ENCODE peak calls at places on chromosomes 2 and 18, in seven cellular contexts. X is stimulated activated CD8-positive, alpha-beta memory T cell treated with anti-CD3 and anti-CD28 coated beads, Interleukin-7, amount 100 ng/mL, for 24 hours; M is stimulated activated CD4-positive, alpha-beta T cell treated with anti-CD3 and anti-CD28 coated beads, TNF-alpha, amount 100 ng/mL, for 4 hours; A is NCI-H345; W is A172; Q is left cardiac atrium; I is activated T-cell treated with anti-CD3 and anti-CD28 coated beads, Interleukin-2, amount 50 U/mL, for 1 hour. O is an unnamed sample.

GRCh38 chr18:52991246-52991645 is 651.2 kb downstream of the DCC start:
- DNase-seq in X (no peak), M (no peak), A (no peak), W (no peak), Q (no peak), I (no peak), O (no peak)

GRCh38 chr2:169661263-169661662 is 32.9 kb downstream of the CFAP210 start:
- DNase-seq in X (no peak), M (no peak), A (no peak), W (no peak), Q (no peak), I (no peak), O (no peak)

GRCh38 chr18:13621886-13622619 is 104.3 kb downstream of the FAM210A start:
- DNase-seq in X (no peak), M (no peak), A (no peak), W (no peak), Q (no peak), I (no peak), O (no peak)

GRCh38 chr2:19362652-19363473 is 4.4 kb upstream of the OSR1 start:
- DNase-seq in X (no peak), M (no peak), A (peak; percentile 89), W (peak; percentile 84), Q (peak; percentile 82), I (peak; percentile 52), O (peak; percentile 88)

GRCh38 chr2:228102949-228103348 is 78.5 kb downstream of the SPHKAP start:
- DNase-seq in X (no peak), M (no peak), A (no peak), W (no peak), Q (no peak), I (no peak), O (no peak)

GRCh38 chr2:74424139-74424992 is 2.8 kb downstream of the WDR54 start:
- DNase-seq in X (no peak), M (no peak), A (no peak), W (no peak), Q (no peak), I (no peak), O (no peak)

GRCh38 chr2:202376460-202377307 is 557 bp downstream of the BMPR2 start:
- DNase-seq in X (peak; percentile 4), M (no peak), A (peak; percentile 57), W (peak; percentile 46), Q (peak; percentile 39), I (peak; percentile 58), O (peak; percentile 47)

GRCh38 chr18:59715966-59716369 is 18.7 kb upstream of the CCBE1 start:
- DNase-seq in X (no peak), M (no peak), A (no peak), W (peak; percentile 95), Q (no peak), I (no peak), O (peak; percentile 94)

GRCh38 chr2:221104391-221104811 is 467.7 kb downstream of the EPHA4 start:
- DNase-seq in X (no peak), M (no peak), A (peak; percentile 66), W (no peak), Q (peak; percentile 92), I (no peak), O (no peak)

GRCh38 chr2:208620487-208620978 is 213.9 kb downstream of the PTH2R start:
- DNase-seq in X (no peak), M (no peak), A (no peak), W (no peak), Q (no peak), I (no peak), O (no peak)

GRCh38 chr2:42974697-42975357 is 182.4 kb upstream of the HAAO start:
- DNase-seq in X (peak; percentile 19), M (peak; percentile 20), A (peak; percentile 24), W (no peak), Q (peak; percentile 80), I (peak; percentile 73), O (peak; percentile 93)

GRCh38 chr2:23312996-23313606 is 71.9 kb upstream of the KLHL29 start:
- DNase-seq in X (no peak), M (no peak), A (peak; percentile 27), W (no peak), Q (no peak), I (no peak), O (no peak)

GRCh38 chr2:47561906-47562305 is 158.9 kb downstream of the MSH2 start:
- DNase-seq in X (no peak), M (no peak), A (no peak), W (no peak), Q (no peak), I (no peak), O (no peak)

GRCh38 chr2:191152841-191153240 is 2.0 kb upstream of the STAT4 start:
- DNase-seq in X (no peak), M (no peak), A (no peak), W (peak; percentile 44), Q (no peak), I (no peak), O (no peak)

GRCh38 chr2:213315168-213315876 is 31.1 kb downstream of the SPAG16 start:
- DNase-seq in X (no peak), M (no peak), A (no peak), W (no peak), Q (no peak), I (no peak), O (no peak)

GRCh38 chr2:238578256-238578655 is 151.5 kb downstream of the ASB1 start:
- DNase-seq in X (no peak), M (no peak), A (no peak), W (no peak), Q (no peak), I (no peak), O (no peak)

GRCh38 chr2:170842785-170843184 is 26.1 kb downstream of the GAD1 start:
- DNase-seq in X (no peak), M (no peak), A (no peak), W (peak; percentile 78), Q (no peak), I (no peak), O (no peak)

GRCh38 chr2:9508934-9509333 is 34.6 kb downstream of the IAH1 start:
- DNase-seq in X (no peak), M (no peak), A (no peak), W (no peak), Q (no peak), I (no peak), O (no peak)

GRCh38 chr2:43065036-43065435 is 161.4 kb downstream of the ZFP36L2 start:
- DNase-seq in X (no peak), M (no peak), A (no peak), W (no peak), Q (peak; percentile 4), I (no peak), O (no peak)

GRCh38 chr2:53636616-53637015 is 131.0 kb upstream of the CHAC2 start:
- DNase-seq in X (no peak), M (no peak), A (no peak), W (no peak), Q (no peak), I (no peak), O (no peak)

GRCh38 chr2:37566517-37566961 is 104.9 kb downstream of the CDC42EP3 start:
- DNase-seq in X (no peak), M (no peak), A (no peak), W (no peak), Q (no peak), I (no peak), O (no peak)

GRCh38 chr2:239113164-239113563 is 265.3 kb downstream of the TWIST2 start:
- DNase-seq in X (no peak), M (no peak), A (no peak), W (no peak), Q (no peak), I (no peak), O (no peak)

GRCh38 chr2:54528311-54528945 is 72.3 kb downstream of the SPTBN1 start:
- DNase-seq in X (no peak), M (no peak), A (no peak), W (peak; percentile 25), Q (no peak), I (no peak), O (peak; percentile 36)

GRCh38 chr2:20052872-20053281 is 1.4 kb upstream of the LAPTM4A start:
- DNase-seq in X (no peak), M (no peak), A (peak; percentile 74), W (peak; percentile 79), Q (peak; percentile 82), I (no peak), O (peak; percentile 90)

GRCh38 chr2:108988796-108989713 is at the start of gene EDAR:
- DNase-seq in X (no peak), M (no peak), A (peak; percentile 59), W (no peak), Q (peak; percentile 38), I (peak; percentile 66), O (peak; percentile 47)

GRCh38 chr2:194591192-194591591 is 1065.8 kb upstream of the SLC39A10 start:
- DNase-seq in X (no peak), M (no peak), A (no peak), W (no peak), Q (no peak), I (no peak), O (no peak)

GRCh38 chr2:177056540-177056939 is 156.1 kb upstream of the HNRNPA3 start:
- DNase-seq in X (no peak), M (no peak), A (no peak), W (no peak), Q (no peak), I (no peak), O (no peak)

GRCh38 chr18:25648724-25649260 is 296.8 kb upstream of the ZNF521 start:
- DNase-seq in X (no peak), M (no peak), A (no peak), W (no peak), Q (no peak), I (no peak), O (no peak)

GRCh38 chr2:38856165-38856564 is 19.6 kb downstream of the DHX57 start:
- DNase-seq in X (no peak), M (no peak), A (no peak), W (no peak), Q (no peak), I (no peak), O (no peak)

GRCh38 chr2:241039416-241039815 is 41.0 kb downstream of the SNED1 start:
- DNase-seq in X (no peak), M (no peak), A (no peak), W (no peak), Q (no peak), I (no peak), O (no peak)

GRCh38 chr2:238988105-238988504 is 140.2 kb downstream of the TWIST2 start:
- DNase-seq in X (no peak), M (no peak), A (no peak), W (no peak), Q (no peak), I (no peak), O (no peak)

GRCh38 chr2:2229898-2230817 is 100.9 kb downstream of the MYT1L start:
- DNase-seq in X (no peak), M (no peak), A (no peak), W (peak; percentile 11), Q (no peak), I (no peak), O (no peak)

GRCh38 chr2:120446236-120447121 is 100.5 kb downstream of the INHBB start:
- DNase-seq in X (no peak), M (no peak), A (no peak), W (no peak), Q (no peak), I (no peak), O (no peak)

GRCh38 chr2:69437751-69438154 is 518 bp upstream of the NFU1 start:
- DNase-seq in X (no peak), M (no peak), A (peak; percentile 54), W (no peak), Q (peak; percentile 31), I (no peak), O (no peak)

GRCh38 chr2:32977228-32977758 is 30.5 kb downstream of the LTBP1 start:
- DNase-seq in X (no peak), M (no peak), A (peak; percentile 76), W (peak; percentile 39), Q (peak; percentile 80), I (no peak), O (no peak)

GRCh38 chr2:105732955-105733607 is 11.6 kb upstream of the NCK2 start:
- DNase-seq in X (no peak), M (no peak), A (no peak), W (no peak), Q (no peak), I (no peak), O (no peak)